ENCODE peak calls at places on chromosome 20, in eight cellular contexts. P is colonic mucosa, I is dorsolateral prefrontal cortex, Y is heart right ventricle, B is neural crest cell, L is AG10803, Z is GM10248, T is neural progenitor cell. O is an unnamed sample.

GRCh38 chr20:25376886-25377285 is 13.7 kb downstream of the ABHD12 start:
- DNase-seq in P (no peak), I (no peak), Y (no peak), B (no peak), L (no peak), Z (no peak), T (no peak), O (no peak)

GRCh38 chr20:11766961-11767360 is 150.7 kb upstream of the BTBD3 start:
- DNase-seq in P (no peak), I (no peak), Y (no peak), B (no peak), L (peak), Z (no peak), T (no peak), O (no peak)

GRCh38 chr20:60249436-60249835 is 291.2 kb downstream of the CDH26 start:
- DNase-seq in P (no peak), I (no peak), Y (no peak), B (no peak), L (peak), Z (no peak), T (no peak), O (no peak)

GRCh38 chr20:51525241-51526104 is 17.0 kb downstream of the NFATC2 start:
- DNase-seq in P (peak), I (no peak), Y (no peak), B (no peak), L (no peak), Z (peak), T (no peak), O (no peak)

GRCh38 chr20:24425523-24425922 is 43.9 kb upstream of the SYNDIG1 start:
- DNase-seq in P (no peak), I (no peak), Y (no peak), B (no peak), L (no peak), Z (no peak), T (no peak), O (no peak)

GRCh38 chr20:23917024-23917725 is 37.6 kb upstream of the CST5 start:
- DNase-seq in P (no peak), I (no peak), Y (no peak), B (no peak), L (no peak), Z (no peak), T (no peak), O (no peak)

GRCh38 chr20:21395666-21396044 is 1.7 kb downstream of the NKX2-4 start:
- DNase-seq in P (no peak), I (no peak), Y (no peak), B (no peak), L (no peak), Z (peak), T (peak), O (no peak)

GRCh38 chr20:53387983-53388675 is 205.5 kb downstream of the ZNF217 start:
- DNase-seq in P (no peak), I (no peak), Y (no peak), B (no peak), L (no peak), Z (no peak), T (no peak), O (no peak)

GRCh38 chr20:35235881-35236280 is 9.4 kb downstream of the MMP24 start:
- DNase-seq in P (no peak), I (peak), Y (no peak), B (no peak), L (no peak), Z (no peak), T (no peak), O (no peak)

GRCh38 chr20:48115511-48115910 is 330.2 kb upstream of the SULF2 start:
- DNase-seq in P (no peak), I (no peak), Y (no peak), B (no peak), L (no peak), Z (no peak), T (no peak), O (no peak)

GRCh38 chr20:11564491-11564890 is 353.2 kb upstream of the BTBD3 start:
- DNase-seq in P (no peak), I (no peak), Y (no peak), B (no peak), L (no peak), Z (no peak), T (no peak), O (no peak)

GRCh38 chr20:25020901-25021301 is 28.4 kb upstream of the APMAP start:
- DNase-seq in P (no peak), I (no peak), Y (peak), B (no peak), L (no peak), Z (no peak), T (no peak), O (no peak)

GRCh38 chr20:48049631-48050030 is 264.4 kb upstream of the SULF2 start:
- DNase-seq in P (no peak), I (no peak), Y (no peak), B (no peak), L (no peak), Z (no peak), T (no peak), O (no peak)

GRCh38 chr20:2986466-2986865 is 57.0 kb upstream of the GNRH2 start:
- DNase-seq in P (no peak), I (no peak), Y (no peak), B (no peak), L (peak), Z (no peak), T (no peak), O (no peak)

GRCh38 chr20:32966881-32967781 is 37.1 kb downstream of the SUN5 start:
- DNase-seq in P (peak), I (no peak), Y (no peak), B (peak), L (no peak), Z (peak), T (no peak), O (no peak)

GRCh38 chr20:2280083-2280482 is 15.7 kb upstream of the TGM3 start:
- DNase-seq in P (no peak), I (no peak), Y (no peak), B (no peak), L (no peak), Z (no peak), T (no peak), O (no peak)

GRCh38 chr20:30985386-30985785 is 272.1 kb upstream of the DEFB115 start:
- DNase-seq in P (no peak), I (no peak), Y (no peak), B (no peak), L (no peak), Z (no peak), T (no peak), O (no peak)

GRCh38 chr20:10093087-10093591 is 58.4 kb downstream of the ANKEF1 start:
- DNase-seq in P (no peak), I (peak), Y (no peak), B (no peak), L (peak), Z (no peak), T (no peak), O (no peak)

GRCh38 chr20:36754656-36755222 is 8.8 kb upstream of the NDRG3 start:
- DNase-seq in P (peak), I (no peak), Y (no peak), B (peak), L (peak), Z (peak), T (peak), O (peak)

GRCh38 chr20:56429496-56429895 is 17.4 kb downstream of the CASS4 start:
- DNase-seq in P (no peak), I (no peak), Y (no peak), B (no peak), L (peak), Z (no peak), T (no peak), O (no peak)

GRCh38 chr20:58665606-58666005 is 14.5 kb downstream of the STX16 start:
- DNase-seq in P (no peak), I (no peak), Y (no peak), B (no peak), L (no peak), Z (no peak), T (no peak), O (peak)

GRCh38 chr20:13430346-13431002 is 208.3 kb downstream of the TASP1 start:
- DNase-seq in P (no peak), I (no peak), Y (no peak), B (no peak), L (no peak), Z (no peak), T (no peak), O (no peak)

GRCh38 chr20:2365091-2365490 is 15.6 kb upstream of the TGM6 start:
- DNase-seq in P (no peak), I (no peak), Y (no peak), B (no peak), L (no peak), Z (no peak), T (no peak), O (no peak)

GRCh38 chr20:22833851-22834250 is 201.3 kb upstream of the SSTR4 start:
- DNase-seq in P (no peak), I (no peak), Y (no peak), B (no peak), L (no peak), Z (no peak), T (no peak), O (no peak)

GRCh38 chr20:58571942-58572666 is 56.9 kb upstream of the APCDD1L start:
- DNase-seq in P (no peak), I (no peak), Y (no peak), B (no peak), L (no peak), Z (no peak), T (no peak), O (no peak)

GRCh38 chr20:59770851-59771250 is 162.6 kb downstream of the SYCP2 start:
- DNase-seq in P (no peak), I (no peak), Y (no peak), B (no peak), L (no peak), Z (no peak), T (no peak), O (no peak)

GRCh38 chr20:37534401-37535157 is 6.9 kb upstream of the BLCAP start:
- DNase-seq in P (peak), I (no peak), Y (no peak), B (peak), L (peak), Z (peak), T (peak), O (no peak)

GRCh38 chr20:60632420-60633262 is 619.4 kb upstream of the CDH4 start:
- DNase-seq in P (no peak), I (no peak), Y (no peak), B (no peak), L (peak), Z (no peak), T (no peak), O (no peak)

GRCh38 chr20:11869641-11870040 is 48.1 kb upstream of the BTBD3 start:
- DNase-seq in P (no peak), I (no peak), Y (no peak), B (no peak), L (no peak), Z (no peak), T (no peak), O (no peak)

GRCh38 chr20:34907616-34908469 is 31.4 kb downstream of the ACSS2 start:
- DNase-seq in P (peak), I (no peak), Y (peak), B (no peak), L (peak), Z (no peak), T (peak), O (no peak)

GRCh38 chr20:53708129-53708968 is 114.7 kb upstream of the ZNF217 start:
- DNase-seq in P (no peak), I (no peak), Y (no peak), B (no peak), L (peak), Z (peak), T (peak), O (no peak)

GRCh38 chr20:56343861-56344381 is 14.9 kb upstream of the FAM210B start:
- DNase-seq in P (no peak), I (peak), Y (peak), B (peak), L (peak), Z (peak), T (peak), O (peak)

GRCh38 chr20:53872561-53873248 is 197.7 kb downstream of the BCAS1 start:
- DNase-seq in P (no peak), I (no peak), Y (no peak), B (no peak), L (peak), Z (peak), T (no peak), O (no peak)

GRCh38 chr20:47785900-47786762 is 850 bp upstream of the SULF2 start:
- DNase-seq in P (peak), I (peak), Y (peak), B (peak), L (peak), Z (peak), T (peak), O (peak)

GRCh38 chr20:50138479-50139393 is 14.8 kb downstream of the PEDS1 start:
- DNase-seq in P (no peak), I (peak), Y (no peak), B (peak), L (no peak), Z (no peak), T (no peak), O (no peak)
- TF ChIP-seq CTCF in P (no peak), I (peak), Y (no peak), B (no peak), L (no peak), Z (no peak), T (peak), O (no peak)

DNA sequence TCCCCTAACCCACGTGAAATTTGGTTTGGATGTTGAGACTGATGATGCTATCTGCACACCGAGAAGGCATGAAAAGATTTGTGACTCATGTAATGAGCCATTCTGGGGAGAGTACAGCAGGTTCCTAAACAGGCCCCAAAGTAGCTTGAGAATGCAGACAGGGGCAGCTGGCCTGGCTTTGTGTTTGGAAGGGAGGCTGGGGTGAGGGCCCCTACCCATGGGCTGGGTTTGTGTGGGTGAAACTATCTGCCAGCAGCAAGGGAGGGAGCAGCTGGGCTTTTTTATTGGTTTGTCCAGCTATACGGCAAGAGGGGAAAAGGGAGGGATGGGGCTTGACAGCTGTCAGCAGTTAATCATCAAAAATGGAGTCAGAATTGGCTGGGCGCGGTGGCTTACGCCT is 87.0 kb upstream of the RNF24 start:
- DNase-seq in P (no peak), I (no peak), Y (no peak), B (no peak), L (no peak), Z (no peak), T (no peak), O (no peak)
- TF ChIP-seq CTCF in P (no peak), I (no peak), Y (no peak), B (no peak), L (no peak), Z (no peak), T (no peak), O (no peak)

DNA sequence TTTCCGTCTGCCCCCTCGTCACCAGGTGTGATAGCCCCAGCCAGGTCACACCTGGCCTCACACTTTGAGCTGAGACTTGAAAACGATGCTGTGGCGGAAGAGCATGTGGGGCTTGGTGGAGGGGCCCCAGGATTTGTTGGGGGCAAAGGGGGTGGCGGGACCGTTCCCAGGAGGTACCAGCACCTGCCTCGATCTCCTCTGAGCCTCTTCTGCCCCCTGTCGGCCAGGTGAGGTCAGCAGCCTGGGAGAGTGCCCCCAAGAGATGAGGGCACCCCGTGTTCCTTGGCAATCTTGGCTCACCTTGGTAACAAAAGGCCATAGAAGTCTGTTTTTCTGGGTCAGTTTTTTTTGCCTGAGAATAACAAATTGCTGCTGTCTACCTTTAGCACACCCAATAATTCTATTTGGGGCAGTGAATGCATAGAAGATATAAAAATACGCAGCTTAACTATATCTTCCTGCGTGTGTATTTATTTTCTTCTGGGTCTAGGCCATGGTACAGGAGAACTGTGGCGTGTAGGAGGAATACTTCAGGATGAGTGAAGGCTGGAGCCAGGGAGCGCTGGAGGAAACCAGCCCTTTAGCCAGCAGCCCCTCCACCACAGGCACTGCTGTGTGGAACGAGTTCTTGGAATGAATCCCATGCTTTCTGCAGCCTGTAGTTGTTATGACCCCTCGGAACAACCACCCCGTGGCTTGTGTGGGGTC is 25.2 kb downstream of the SPATA2 start:
- DNase-seq in P (no peak), I (no peak), Y (no peak), B (no peak), L (no peak), Z (no peak), T (no peak), O (no peak)
- TF ChIP-seq CTCF in P (peak), I (no peak), Y (no peak), B (peak), L (no peak), Z (no peak), T (no peak), O (no peak)

GRCh38 chr20:6887966-6888365 is 120.5 kb downstream of the BMP2 start:
- DNase-seq in P (no peak), I (no peak), Y (no peak), B (no peak), L (no peak), Z (no peak), T (no peak), O (no peak)
- TF ChIP-seq CTCF in P (no peak), I (no peak), Y (no peak), B (no peak), L (no peak), Z (no peak), T (no peak), O (no peak)

GRCh38 chr20:19000071-19000470 is 186.5 kb downstream of the SCP2D1 start:
- DNase-seq in P (no peak), I (no peak), Y (no peak), B (no peak), L (peak), Z (no peak), T (no peak), O (no peak)

GRCh38 chr20:19004975-19005374 is 191.4 kb downstream of the SCP2D1 start:
- DNase-seq in P (no peak), I (no peak), Y (no peak), B (no peak), L (no peak), Z (no peak), T (no peak), O (no peak)

GRCh38 chr20:19001177-19001576 is 187.6 kb downstream of the SCP2D1 start:
- DNase-seq in P (no peak), I (no peak), Y (no peak), B (no peak), L (no peak), Z (no peak), T (no peak), O (no peak)

GRCh38 chr20:19008497-19008896 is 194.9 kb downstream of the SCP2D1 start:
- DNase-seq in P (no peak), I (no peak), Y (no peak), B (no peak), L (no peak), Z (no peak), T (peak), O (no peak)

GRCh38 chr20:19003759-19004336 is 190.3 kb downstream of the SCP2D1 start:
- DNase-seq in P (no peak), I (no peak), Y (no peak), B (no peak), L (peak), Z (no peak), T (no peak), O (no peak)
- TF ChIP-seq CTCF in P (no peak), I (no peak), Y (no peak), B (no peak), L (no peak), Z (no peak), T (no peak), O (no peak)

GRCh38 chr20:63411151-63411897 is 50.2 kb upstream of the CHRNA4 start:
- DNase-seq in P (no peak), I (no peak), Y (no peak), B (no peak), L (no peak), Z (no peak), T (no peak), O (no peak)
- TF ChIP-seq CTCF in P (no peak), I (no peak), Y (no peak), B (no peak), L (no peak), Z (no peak), T (no peak), O (no peak)

DNA sequence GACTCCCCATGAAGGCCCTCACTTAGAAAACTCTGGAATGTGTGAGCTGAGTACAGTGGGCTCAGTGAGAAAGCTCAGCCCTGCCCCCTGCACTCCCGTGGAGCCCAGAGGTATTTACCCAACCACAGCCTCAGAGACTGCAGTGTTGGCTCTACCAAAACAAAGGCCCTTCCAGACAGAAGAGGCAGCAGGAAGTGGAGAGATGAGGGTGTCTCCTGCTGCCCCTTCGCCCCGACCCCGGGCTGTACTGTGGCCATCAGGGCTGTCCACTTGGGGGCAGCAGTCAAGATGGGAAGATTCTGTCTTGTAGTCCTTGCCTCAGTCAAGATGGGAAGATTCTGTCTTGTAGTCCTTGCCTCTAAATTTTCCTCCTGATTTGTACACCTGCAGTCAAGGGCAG is 341.3 kb downstream of the TAF4 start:
- DNase-seq in P (no peak), I (no peak), Y (no peak), B (no peak), L (peak), Z (no peak), T (peak), O (no peak)
- TF ChIP-seq CTCF in P (no peak), I (peak), Y (no peak), B (peak), L (peak), Z (no peak), T (peak), O (peak)

DNA sequence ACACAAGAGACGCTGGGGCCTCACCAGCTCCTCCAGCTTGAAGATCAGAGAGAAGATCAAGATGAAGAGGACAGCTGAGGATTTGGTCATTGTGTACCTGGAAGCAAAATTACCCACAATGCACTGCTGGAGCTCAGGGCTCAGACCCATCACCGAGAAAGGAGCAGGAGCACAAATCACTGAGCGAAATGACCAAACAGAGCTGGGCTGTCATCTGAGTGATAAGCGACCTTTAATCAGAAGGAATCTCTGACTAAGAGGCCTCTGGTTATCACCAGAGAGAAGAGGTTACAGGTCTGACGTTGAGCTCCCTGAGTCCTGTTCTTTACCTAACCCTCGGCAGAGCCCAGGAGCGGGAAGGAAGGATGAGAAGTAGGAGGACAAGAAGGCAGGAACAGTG is 47.5 kb upstream of the CDH22 start:
- DNase-seq in P (no peak), I (no peak), Y (no peak), B (no peak), L (no peak), Z (no peak), T (no peak), O (no peak)
- TF ChIP-seq CTCF in P (no peak), I (no peak), Y (no peak), B (no peak), L (no peak), Z (no peak), T (no peak), O (no peak)

GRCh38 chr20:17659801-17660200 is 22.2 kb downstream of the RRBP1 start:
- DNase-seq in P (no peak), I (no peak), Y (no peak), B (no peak), L (no peak), Z (no peak), T (no peak), O (no peak)
- TF ChIP-seq CTCF in P (no peak), I (no peak), Y (no peak), B (peak), L (no peak), Z (no peak), T (peak), O (no peak)

GRCh38 chr20:650954-651353 is 2.0 kb downstream of the SRXN1 start:
- DNase-seq in P (no peak), I (no peak), Y (no peak), B (no peak), L (no peak), Z (no peak), T (no peak), O (no peak)
- TF ChIP-seq CTCF in P (no peak), I (no peak), Y (no peak), B (no peak), L (peak), Z (no peak), T (peak), O (peak)

O was measured in glutamatergic neuron.